ENCODE peak calls at places on chromosomes 2 and 18, in seven cellular contexts. L is fibroblast of mammary gland, M is spleen, F is Panc1, W is lower lobe of right lung, D is H7, Z is fibroblast of lung. R is an unnamed sample.

GRCh38 chr18:3281456-3282400 is 19.8 kb downstream of the MYL12B start:
- DNase-seq in L (peak), M (no peak), F (peak), W (no peak), D (peak), Z (peak), R (no peak)

GRCh38 chr2:70733428-70734185 is 34.4 kb downstream of the ADD2 start:
- DNase-seq in L (no peak), M (no peak), F (no peak), W (no peak), D (no peak), Z (no peak), R (no peak)

GRCh38 chr2:17815466-17816184 is 635 bp upstream of the MSGN1 start:
- DNase-seq in L (no peak), M (no peak), F (no peak), W (no peak), D (no peak), Z (no peak), R (no peak)

GRCh38 chr2:218555527-218555926 is 12.6 kb downstream of the USP37 start:
- DNase-seq in L (no peak), M (no peak), F (no peak), W (no peak), D (peak), Z (no peak), R (no peak)

GRCh38 chr18:62741118-62741566 is 25.8 kb downstream of the PHLPP1 start:
- DNase-seq in L (peak), M (no peak), F (no peak), W (no peak), D (no peak), Z (no peak), R (no peak)

GRCh38 chr2:233563663-233564430 is 2.7 kb downstream of the USP40 start:
- DNase-seq in L (peak), M (no peak), F (no peak), W (no peak), D (no peak), Z (no peak), R (no peak)

GRCh38 chr2:209314641-209315040 is 109.2 kb upstream of the MAP2 start:
- DNase-seq in L (peak), M (no peak), F (no peak), W (no peak), D (no peak), Z (no peak), R (no peak)

GRCh38 chr2:43114210-43114609 is 112.2 kb downstream of the ZFP36L2 start:
- DNase-seq in L (no peak), M (no peak), F (no peak), W (no peak), D (no peak), Z (no peak), R (no peak)

GRCh38 chr18:27109403-27109802 is 75.7 kb downstream of the CHST9 start:
- DNase-seq in L (no peak), M (no peak), F (no peak), W (no peak), D (no peak), Z (no peak), R (no peak)

GRCh38 chr18:12421732-12422131 is 14.0 kb downstream of the PRELID3A start:
- DNase-seq in L (no peak), M (no peak), F (no peak), W (no peak), D (peak), Z (no peak), R (no peak)

GRCh38 chr18:12423820-12424219 is 16.1 kb downstream of the PRELID3A start:
- DNase-seq in L (no peak), M (peak), F (no peak), W (no peak), D (no peak), Z (no peak), R (no peak)

GRCh38 chr18:12422936-12423335 is 15.2 kb downstream of the PRELID3A start:
- DNase-seq in L (no peak), M (no peak), F (no peak), W (no peak), D (peak), Z (no peak), R (no peak)

GRCh38 chr18:12423393-12423792 is 15.7 kb downstream of the PRELID3A start:
- DNase-seq in L (no peak), M (no peak), F (no peak), W (no peak), D (no peak), Z (no peak), R (no peak)

GRCh38 chr18:12420831-12421421 is 13.2 kb downstream of the PRELID3A start:
- DNase-seq in L (no peak), M (no peak), F (no peak), W (no peak), D (peak), Z (no peak), R (no peak)
- H3K4me3 ChIP-seq in L (peak), M (peak), F (no peak), W (no peak), D (peak), Z (no peak), R (peak)

DNA sequence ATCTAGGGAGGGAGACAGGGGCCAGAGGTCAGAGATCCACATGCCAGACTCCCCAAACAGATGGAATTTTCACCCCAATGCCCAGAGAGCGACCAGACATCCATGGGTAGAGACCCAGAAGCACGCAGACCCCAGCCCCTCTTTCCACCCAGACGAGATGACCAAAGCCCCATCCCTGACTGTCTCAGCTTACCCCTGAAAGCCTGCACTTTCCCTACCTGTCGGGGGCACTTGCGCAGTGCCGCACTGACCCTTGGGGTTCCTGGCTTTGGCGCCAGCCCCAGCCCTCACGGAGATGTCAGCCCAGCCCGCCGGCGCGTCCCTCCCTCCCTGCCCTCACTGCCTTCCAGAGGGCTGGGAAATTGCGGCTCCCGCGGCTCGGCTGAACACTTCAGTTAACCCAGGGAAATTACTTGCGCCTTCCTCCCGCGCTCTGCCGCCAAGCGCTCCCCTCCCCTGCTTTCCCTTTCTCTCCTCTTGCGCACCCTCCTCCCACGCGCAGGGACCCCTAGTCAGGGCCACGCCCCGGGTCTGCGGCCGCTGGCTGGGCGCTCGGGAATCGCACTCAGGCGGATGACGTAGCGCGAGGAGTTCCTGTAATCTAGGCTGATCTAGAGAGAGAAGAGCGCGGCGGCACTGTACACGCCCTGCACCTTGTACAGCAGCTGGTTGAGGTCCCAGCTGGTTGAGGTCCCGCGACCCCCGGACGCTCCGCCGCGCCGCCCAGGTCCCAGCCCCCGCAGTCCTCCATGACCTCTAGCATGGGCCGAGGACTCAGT is 12.0 kb downstream of the ALPG start:
- DNase-seq in L (peak), M (peak), F (no peak), W (peak), D (peak), Z (peak), R (no peak)
- H3K4me3 ChIP-seq in L (no peak), M (peak), F (peak), W (peak), D (peak), Z (no peak), R (peak)

GRCh38 chr2:182972548-182972942 is 65.7 kb downstream of the NCKAP1 start:
- DNase-seq in L (no peak), M (no peak), F (no peak), W (no peak), D (no peak), Z (no peak), R (no peak)
- H3K4me3 ChIP-seq in L (no peak), M (no peak), F (no peak), W (no peak), D (no peak), Z (no peak), R (no peak)

GRCh38 chr2:190159453-190159852 is 96.9 kb upstream of the MSTN start:
- DNase-seq in L (peak), M (no peak), F (no peak), W (no peak), D (no peak), Z (peak), R (peak)

GRCh38 chr2:190158798-190159434 is 96.4 kb upstream of the MSTN start:
- DNase-seq in L (no peak), M (no peak), F (no peak), W (no peak), D (peak), Z (no peak), R (no peak)

DNA sequence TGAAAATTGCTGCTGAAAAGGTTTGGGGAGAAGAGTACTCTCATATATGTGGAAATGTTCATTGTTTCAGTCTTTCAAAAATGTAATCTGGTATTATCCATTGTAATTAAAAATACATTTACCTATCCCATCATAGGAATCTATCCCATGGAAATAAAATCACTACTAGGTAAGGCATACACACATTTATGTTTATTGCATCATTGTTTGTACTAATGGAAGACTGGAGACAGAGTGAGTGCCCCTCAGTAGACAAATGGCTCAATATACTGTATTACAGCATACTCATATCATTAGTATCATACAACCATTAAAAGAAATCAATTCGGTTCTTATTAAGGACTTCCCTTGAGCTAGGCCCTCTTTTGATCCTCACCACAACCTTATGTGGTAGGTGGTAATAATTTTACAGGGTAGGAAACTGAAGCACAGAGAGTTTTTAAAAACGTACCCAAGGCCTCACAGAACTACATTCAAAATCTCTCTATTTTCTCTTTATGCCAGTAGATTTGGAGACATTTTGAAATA is 94.3 kb upstream of the MSTN start:
- DNase-seq in L (no peak), M (no peak), F (no peak), W (no peak), D (no peak), Z (no peak), R (no peak)
- H3K4me3 ChIP-seq in L (no peak), M (no peak), F (no peak), W (no peak), D (no peak), Z (no peak), R (no peak)

R was measured in skeletal muscle cell.